ENCODE peak calls at places on chromosomes 7 and 10, in ten cellular contexts. N, D, U, K, S, A, T, F, V and L are unnamed samples.

GRCh38 chr10:91908358-91909177 is 718 bp downstream of the FGFBP3 start:
- DNase-seq in N (peak; percentile 87), D (peak; percentile 92), U (peak; percentile 84), K (peak; percentile 57), S (peak; percentile 88), A (peak; percentile 82), T (peak; percentile 85), F (no peak), V (peak; percentile 83), L (peak; percentile 94)

GRCh38 chr10:31322647-31323046 is 3.6 kb downstream of the ZEB1 start:
- DNase-seq in N (no peak), D (no peak), U (no peak), K (no peak), S (peak; percentile 32), A (no peak), T (no peak), F (no peak), V (no peak), L (no peak)

GRCh38 chr10:123760648-123761428 is 94.7 kb downstream of the GPR26 start:
- DNase-seq in N (no peak), D (no peak), U (no peak), K (no peak), S (no peak), A (no peak), T (peak; percentile 57), F (no peak), V (no peak), L (no peak)

GRCh38 chr7:127396184-127396583 is 3.7 kb upstream of the ZNF800 start:
- DNase-seq in N (no peak), D (peak; percentile 30), U (no peak), K (no peak), S (no peak), A (no peak), T (no peak), F (no peak), V (no peak), L (no peak)

GRCh38 chr7:127751062-127751722 is 99.2 kb downstream of the SND1 start:
- DNase-seq in N (no peak), D (peak; percentile 20), U (no peak), K (no peak), S (no peak), A (no peak), T (no peak), F (no peak), V (no peak), L (no peak)

GRCh38 chr7:140646931-140647647 is 6.5 kb upstream of the DENND2A start:
- DNase-seq in N (no peak), D (peak; percentile 90), U (peak; percentile 50), K (no peak), S (peak; percentile 90), A (peak; percentile 58), T (peak; percentile 73), F (no peak), V (peak; percentile 49), L (peak; percentile 81)

GRCh38 chr7:100888529-100888987 is 957 bp downstream of the UFSP1 start:
- DNase-seq in N (no peak), D (no peak), U (no peak), K (no peak), S (no peak), A (no peak), T (no peak), F (no peak), V (no peak), L (no peak)

GRCh38 chr10:131739201-131739600 is 161.6 kb upstream of the PPP2R2D start:
- DNase-seq in N (no peak), D (no peak), U (no peak), K (no peak), S (no peak), A (peak; percentile 20), T (no peak), F (no peak), V (no peak), L (no peak)

GRCh38 chr7:43588477-43589132 is 5.7 kb downstream of the STK17A start:
- DNase-seq in N (no peak), D (no peak), U (no peak), K (no peak), S (no peak), A (no peak), T (no peak), F (no peak), V (no peak), L (no peak)

GRCh38 chr7:135386181-135386580 is 123.7 kb downstream of the CNOT4 start:
- DNase-seq in N (no peak), D (peak; percentile 45), U (no peak), K (no peak), S (no peak), A (no peak), T (no peak), F (no peak), V (no peak), L (no peak)
- H3K27ac ChIP-seq in N (no peak overlapping the region), D (peak overlapping the region; percentile 2), U (no peak overlapping the region), K (no peak overlapping the region), S (peak overlapping the region; percentile 47), A (no peak overlapping the region), T (no peak overlapping the region), F (no peak overlapping the region), V (no peak overlapping the region), L (no peak overlapping the region)

GRCh38 chr10:70866424-70866823 is 21.9 kb downstream of the PCBD1 start:
- DNase-seq in N (no peak), D (no peak), U (no peak), K (no peak), S (no peak), A (no peak), T (no peak), F (no peak), V (no peak), L (no peak)
- TF ChIP-seq POLR2AphosphoS5 in N (no peak), D (no peak), U (peak; percentile 20), K (no peak), S (no peak), A (no peak), T (no peak), F (peak; percentile 16), V (no peak), L (no peak)

GRCh38 chr7:45239486-45239885 is 81.9 kb downstream of the RAMP3 start:
- DNase-seq in N (no peak), D (no peak), U (no peak), K (no peak), S (no peak), A (no peak), T (no peak), F (peak; percentile 90), V (no peak), L (no peak)

GRCh38 chr7:45236666-45237065 is 79.1 kb downstream of the RAMP3 start:
- DNase-seq in N (no peak), D (no peak), U (no peak), K (no peak), S (no peak), A (no peak), T (no peak), F (no peak), V (no peak), L (no peak)

GRCh38 chr7:45235905-45236304 is 78.3 kb downstream of the RAMP3 start:
- DNase-seq in N (no peak), D (no peak), U (no peak), K (no peak), S (no peak), A (no peak), T (no peak), F (no peak), V (no peak), L (no peak)

GRCh38 chr7:45238806-45239205 is 81.2 kb downstream of the RAMP3 start:
- DNase-seq in N (no peak), D (no peak), U (no peak), K (no peak), S (no peak), A (no peak), T (no peak), F (peak; percentile 90), V (no peak), L (no peak)

GRCh38 chr7:45237788-45238461 is 80.3 kb downstream of the RAMP3 start:
- DNase-seq in N (no peak), D (no peak), U (no peak), K (no peak), S (no peak), A (no peak), T (no peak), F (peak; percentile 62), V (no peak), L (no peak)
- H3K27ac ChIP-seq in N (no peak overlapping the region), D (no peak overlapping the region), U (no peak overlapping the region), K (no peak overlapping the region), S (no peak overlapping the region), A (no peak overlapping the region), T (no peak overlapping the region), F (no peak overlapping the region), V (no peak overlapping the region), L (peak overlapping the region; percentile 48)

GRCh38 chr7:7992502-7992901 is 23.9 kb downstream of the GLCCI1 start:
- DNase-seq in N (no peak), D (peak; percentile 57), U (no peak), K (no peak), S (no peak), A (no peak), T (no peak), F (no peak), V (no peak), L (no peak)

GRCh38 chr7:7984424-7984823 is 15.8 kb downstream of the GLCCI1 start:
- DNase-seq in N (no peak), D (no peak), U (no peak), K (no peak), S (no peak), A (no peak), T (no peak), F (no peak), V (no peak), L (no peak)

GRCh38 chr7:7989985-7990761 is 21.6 kb downstream of the GLCCI1 start:
- DNase-seq in N (no peak), D (no peak), U (no peak), K (no peak), S (no peak), A (no peak), T (no peak), F (no peak), V (no peak), L (no peak)

GRCh38 chr7:7989133-7989984 is 20.8 kb downstream of the GLCCI1 start:
- DNase-seq in N (no peak), D (no peak), U (no peak), K (no peak), S (no peak), A (no peak), T (no peak), F (no peak), V (no peak), L (no peak)
- TF ChIP-seq POLR2AphosphoS5 in N (no peak), D (no peak), U (no peak), K (no peak), S (no peak), A (no peak), T (no peak), F (no peak), V (no peak), L (no peak)